ENCODE peak calls at places on chromosome 5, in seven cellular contexts. H is hypothalamus; S is activated T-helper 1 cell treated with anti-CD3 and anti-CD28 coated beads, Interleukin-2, amount 50 U/mL, for 16 hours; O is cardiac fibroblast; X is GM12865; J is SK-N-SH; A is activated gamma-delta T cell treated with anti-CD3 and anti-CD28 coated beads, Interleukin-2, amount 50 U/mL, for 16 hours. G is an unnamed sample.

GRCh38 chr5:91884036-91884435 is 500.9 kb upstream of the ARRDC3 start:
- DNase-seq in H (no peak), S (no peak), O (no peak), X (no peak), J (no peak), A (no peak), G (no peak)

GRCh38 chr5:54757541-54757940 is 227.9 kb downstream of the ESM1 start:
- DNase-seq in H (no peak), S (no peak), O (no peak), X (no peak), J (no peak), A (no peak), G (no peak)

GRCh38 chr5:157546456-157547100 is 29.0 kb downstream of the ADAM19 start:
- DNase-seq in H (no peak), S (no peak), O (peak), X (no peak), J (no peak), A (no peak), G (no peak)

GRCh38 chr5:149391524-149391923 is 12.4 kb upstream of the IL17B start:
- DNase-seq in H (no peak), S (no peak), O (no peak), X (no peak), J (no peak), A (no peak), G (no peak)

GRCh38 chr5:87195104-87195581 is 72.5 kb upstream of the RASA1 start:
- DNase-seq in H (no peak), S (no peak), O (peak), X (peak), J (no peak), A (no peak), G (no peak)

GRCh38 chr5:112109331-112109993 is 309.6 kb downstream of the EPB41L4A start:
- DNase-seq in H (no peak), S (no peak), O (peak), X (no peak), J (peak), A (no peak), G (no peak)

GRCh38 chr5:145446412-145446811 is 388.7 kb downstream of the PRELID2 start:
- DNase-seq in H (no peak), S (no peak), O (no peak), X (no peak), J (no peak), A (no peak), G (no peak)

GRCh38 chr5:172031894-172032461 is 25.5 kb upstream of the FBXW11 start:
- DNase-seq in H (no peak), S (no peak), O (no peak), X (no peak), J (no peak), A (no peak), G (no peak)

GRCh38 chr5:56440871-56441740 is 208.0 kb upstream of the ANKRD55 start:
- DNase-seq in H (no peak), S (no peak), O (peak), X (no peak), J (no peak), A (no peak), G (no peak)

GRCh38 chr5:98110270-98110669 is 663.2 kb upstream of the RGMB start:
- DNase-seq in H (no peak), S (no peak), O (peak), X (no peak), J (peak), A (no peak), G (no peak)

GRCh38 chr5:66307647-66308257 is 163.7 kb downstream of the SREK1 start:
- DNase-seq in H (no peak), S (no peak), O (peak), X (peak), J (peak), A (no peak), G (no peak)

GRCh38 chr5:78651468-78651867 is 2.9 kb upstream of the LHFPL2 start:
- DNase-seq in H (no peak), S (no peak), O (no peak), X (no peak), J (no peak), A (no peak), G (no peak)

GRCh38 chr5:172446336-172447051 is 7.8 kb downstream of the SH3PXD2B start:
- DNase-seq in H (no peak), S (no peak), O (peak), X (no peak), J (peak), A (no peak), G (peak)

GRCh38 chr5:56479701-56480304 is 246.7 kb upstream of the ANKRD55 start:
- DNase-seq in H (no peak), S (no peak), O (no peak), X (peak), J (peak), A (no peak), G (no peak)

GRCh38 chr5:9455826-9456434 is 89.9 kb downstream of the SEMA5A start:
- DNase-seq in H (no peak), S (no peak), O (no peak), X (no peak), J (no peak), A (no peak), G (no peak)

GRCh38 chr5:23352437-23352836 is 155.0 kb upstream of the PRDM9 start:
- DNase-seq in H (no peak), S (no peak), O (peak), X (no peak), J (no peak), A (no peak), G (no peak)

GRCh38 chr5:90613918-90614504 is 55.4 kb downstream of the ADGRV1 start:
- DNase-seq in H (no peak), S (no peak), O (no peak), X (no peak), J (no peak), A (no peak), G (no peak)

GRCh38 chr5:120083851-120084615 is 380.1 kb upstream of the PRR16 start:
- DNase-seq in H (no peak), S (no peak), O (no peak), X (no peak), J (no peak), A (no peak), G (no peak)

GRCh38 chr5:119470851-119471451 is 18.7 kb downstream of the HSD17B4 start:
- DNase-seq in H (no peak), S (no peak), O (peak), X (peak), J (no peak), A (no peak), G (no peak)

G was measured in suprapubic skin.